ENCODE peak calls at places on chromosomes 3 and 15, in four cellular contexts. J, M, P and F are unnamed samples.

GRCh38 chr15:31325432-31325975 is 1.1 kb upstream of the KLF13 start:
- DNase-seq in J (peak; percentile 73), M (peak; percentile 87), P (peak; percentile 43), F (peak; percentile 78)

GRCh38 chr15:44308415-44308814 is 19.9 kb downstream of the GOLM2 start:
- DNase-seq in J (no peak), M (no peak), P (no peak), F (no peak)

GRCh38 chr3:122101646-122102045 is 46.5 kb downstream of the CD86 start:
- DNase-seq in J (no peak), M (no peak), P (peak; percentile 17), F (no peak)

GRCh38 chr15:75468908-75469307 is 17.4 kb upstream of the SIN3A start:
- DNase-seq in J (no peak), M (no peak), P (no peak), F (no peak)

GRCh38 chr3:109178701-109179100 is 42.2 kb downstream of the C3orf85 start:
- DNase-seq in J (no peak), M (no peak), P (no peak), F (no peak)

GRCh38 chr15:78810377-78811123 is 714 bp downstream of the ADAMTS7 start:
- DNase-seq in J (no peak), M (peak; percentile 57), P (peak; percentile 40), F (peak; percentile 91)

GRCh38 chr3:169094204-169094603 is 569.3 kb downstream of the MECOM start:
- DNase-seq in J (no peak), M (no peak), P (no peak), F (no peak)

GRCh38 chr3:81723732-81724313 is 37.6 kb downstream of the GBE1 start:
- DNase-seq in J (no peak), M (no peak), P (no peak), F (no peak)

GRCh38 chr3:175432338-175433025 is 573.3 kb downstream of the NAALADL2 start:
- DNase-seq in J (no peak), M (no peak), P (no peak), F (no peak)

GRCh38 chr3:149638401-149639092 is 19.3 kb downstream of the WWTR1 start:
- DNase-seq in J (no peak), M (no peak), P (no peak), F (no peak)

GRCh38 chr15:80241508-80241907 is 10.5 kb downstream of the CTXND1 start:
- DNase-seq in J (no peak), M (no peak), P (no peak), F (no peak)

GRCh38 chr15:88476635-88477038 is 9.1 kb downstream of the MRPS11 start:
- DNase-seq in J (no peak), M (no peak), P (peak; percentile 79), F (no peak)

GRCh38 chr15:83306561-83306960 is 22.1 kb upstream of the BNC1 start:
- DNase-seq in J (no peak), M (no peak), P (no peak), F (no peak)

GRCh38 chr3:144843099-144843498 is 871.5 kb downstream of the DIPK2A start:
- DNase-seq in J (no peak), M (no peak), P (peak; percentile 18), F (no peak)

GRCh38 chr3:184172681-184173373 is 1.8 kb upstream of the AP2M1 start:
- DNase-seq in J (no peak), M (no peak), P (no peak), F (no peak)

GRCh38 chr3:62226601-62227339 is 146.6 kb downstream of the FEZF2 start:
- DNase-seq in J (no peak), M (no peak), P (no peak), F (no peak)

GRCh38 chr3:30933478-30934207 is 39.2 kb upstream of the GADL1 start:
- DNase-seq in J (no peak), M (no peak), P (no peak), F (no peak)

GRCh38 chr3:13325092-13325491 is 95.0 kb downstream of the NUP210 start:
- DNase-seq in J (no peak), M (no peak), P (no peak), F (no peak)

GRCh38 chr3:32951410-32951811 is at the start of gene CCR4:
- DNase-seq in J (no peak), M (no peak), P (no peak), F (no peak)

GRCh38 chr15:98289747-98290146 is 329.2 kb downstream of the ARRDC4 start:
- DNase-seq in J (no peak), M (no peak), P (no peak), F (no peak)

GRCh38 chr3:141644931-141645330 is 93.2 kb upstream of the RNF7 start:
- DNase-seq in J (peak; percentile 53), M (peak; percentile 92), P (peak; percentile 61), F (peak; percentile 92)

GRCh38 chr3:49882182-49882581 is 12.5 kb upstream of the CAMKV start:
- DNase-seq in J (no peak), M (no peak), P (no peak), F (no peak)

GRCh38 chr3:95654567-95655362 is 1159.6 kb upstream of the EPHA6 start:
- DNase-seq in J (no peak), M (no peak), P (no peak), F (no peak)

DNA sequence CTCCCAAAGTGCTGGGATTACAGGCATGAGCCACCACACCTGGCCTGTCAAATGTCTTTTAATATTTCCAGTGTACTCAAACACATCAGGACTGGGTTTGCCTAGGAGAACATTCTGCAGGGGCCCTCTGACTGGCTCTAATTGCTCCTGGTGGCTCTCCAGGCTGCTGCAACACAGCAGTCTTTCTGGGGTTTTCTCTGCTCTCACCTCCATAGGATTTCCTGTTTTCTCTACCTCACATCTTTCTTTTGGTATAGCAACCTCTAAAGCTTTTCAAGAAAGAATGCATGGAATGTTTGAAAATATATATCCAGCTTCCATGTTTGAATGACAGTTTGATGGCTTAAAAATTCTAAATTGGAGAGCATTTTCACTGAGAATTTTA is 83.3 kb upstream of the IGSF10 start:
- DNase-seq in J (no peak), M (no peak), P (no peak), F (no peak)
- H3K27ac ChIP-seq in J (no peak overlapping the region), M (no peak overlapping the region), P (no peak overlapping the region), F (no peak overlapping the region)

DNA sequence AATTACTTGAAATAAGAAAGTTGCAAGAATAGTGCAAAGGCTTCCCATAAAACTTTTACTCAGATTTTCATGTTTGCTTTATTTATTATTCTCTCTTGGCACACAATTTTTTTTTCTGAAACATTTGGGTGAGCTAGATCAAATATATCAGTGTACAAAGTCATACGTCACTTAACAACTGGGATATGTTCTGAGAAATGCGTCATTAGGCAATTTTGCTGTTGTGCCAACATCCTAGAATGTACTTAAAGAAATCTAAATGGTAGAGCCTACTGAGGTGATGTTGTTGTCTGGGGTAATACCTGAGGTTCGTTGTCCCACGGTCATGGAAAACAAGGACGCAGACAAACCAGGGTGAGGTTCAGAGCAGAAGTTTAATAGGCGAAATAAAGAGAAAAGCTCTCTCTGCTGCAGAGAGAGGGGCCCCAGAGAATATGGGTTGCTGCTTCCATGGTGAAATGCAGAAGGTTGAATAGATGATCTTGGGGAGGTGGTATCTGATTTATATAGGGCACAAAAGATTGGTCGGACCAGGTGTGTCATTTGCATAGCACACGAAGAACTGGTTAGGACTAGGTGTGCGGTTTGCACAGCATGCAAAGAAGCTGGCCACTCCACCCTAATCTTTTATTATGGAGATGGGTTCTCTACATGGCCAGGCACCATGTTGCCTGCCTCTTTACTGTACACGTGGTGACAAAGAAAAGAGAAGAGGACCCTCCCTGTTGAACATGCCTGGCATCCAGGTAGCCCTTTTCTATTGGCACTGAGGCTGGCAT is 8.8 kb upstream of the GRAMD1C start:
- DNase-seq in J (no peak), M (no peak), P (no peak), F (no peak)
- H3K4me3 ChIP-seq in J (no peak overlapping the region), M (no peak overlapping the region), P (no peak overlapping the region), F (no peak overlapping the region)

DNA sequence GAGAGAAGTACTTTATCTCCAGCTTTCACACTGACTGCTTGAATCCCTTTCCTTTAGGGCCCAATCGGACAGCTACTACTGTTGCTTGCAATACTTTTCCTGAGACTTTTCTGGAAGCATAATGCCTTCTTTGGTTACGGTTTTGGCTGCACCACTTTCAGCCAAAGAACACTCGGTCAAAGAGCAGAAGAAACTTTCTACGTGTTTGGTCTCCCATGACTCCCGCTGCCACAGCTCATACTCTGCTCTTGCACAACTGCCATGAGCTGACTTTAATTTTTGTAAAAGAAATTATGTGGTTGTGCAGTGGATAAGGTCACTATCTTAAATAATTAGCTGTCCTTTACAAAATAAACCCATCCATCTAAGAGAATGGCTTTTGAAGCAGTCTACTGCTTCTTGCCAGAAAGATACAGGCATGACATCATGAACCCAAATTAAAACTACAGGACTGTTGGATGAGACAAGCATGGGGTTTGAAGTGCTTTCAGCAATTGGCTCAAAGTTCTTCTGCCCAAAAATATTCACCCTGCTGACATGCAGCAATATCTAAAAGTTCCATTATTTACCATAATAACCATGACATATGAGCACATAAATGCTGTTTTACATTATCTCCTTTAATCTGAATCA is 42.0 kb downstream of the PROS1 start:
- DNase-seq in J (no peak), M (no peak), P (no peak), F (no peak)
- H3K27ac ChIP-seq in J (no peak overlapping the region), M (no peak overlapping the region), P (no peak overlapping the region), F (no peak overlapping the region)

DNA sequence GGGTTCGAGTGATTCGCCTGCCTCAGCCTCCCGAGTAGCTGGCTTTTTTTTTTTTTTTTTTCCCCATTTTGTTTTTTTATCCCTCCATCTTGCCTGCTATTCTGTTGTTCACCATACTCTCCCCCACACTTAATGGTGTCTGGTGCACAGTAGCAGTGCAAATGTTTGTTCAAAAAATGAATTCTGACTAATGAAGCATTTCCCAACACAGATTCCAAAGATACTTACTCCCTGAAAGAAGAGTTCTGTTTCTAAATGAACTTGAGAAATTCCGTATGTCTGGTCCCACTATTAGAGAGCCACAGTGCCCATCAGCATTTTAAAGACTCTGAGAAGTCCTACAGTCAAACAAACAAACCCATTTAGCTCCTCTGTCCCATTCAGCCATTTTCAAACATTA is 9.5 kb downstream of the EDEM1 start:
- DNase-seq in J (no peak), M (no peak), P (no peak), F (no peak)
- H3K4me3 ChIP-seq in J (no peak overlapping the region), M (no peak overlapping the region), P (no peak overlapping the region), F (no peak overlapping the region)

GRCh38 chr15:101128191-101128590 is 123.7 kb downstream of the CHSY1 start:
- DNase-seq in J (no peak), M (no peak), P (no peak), F (peak; percentile 75)
- H3K27ac ChIP-seq in J (peak overlapping the region; percentile 20), M (no peak overlapping the region), P (no peak overlapping the region), F (peak overlapping the region; percentile 66)

DNA sequence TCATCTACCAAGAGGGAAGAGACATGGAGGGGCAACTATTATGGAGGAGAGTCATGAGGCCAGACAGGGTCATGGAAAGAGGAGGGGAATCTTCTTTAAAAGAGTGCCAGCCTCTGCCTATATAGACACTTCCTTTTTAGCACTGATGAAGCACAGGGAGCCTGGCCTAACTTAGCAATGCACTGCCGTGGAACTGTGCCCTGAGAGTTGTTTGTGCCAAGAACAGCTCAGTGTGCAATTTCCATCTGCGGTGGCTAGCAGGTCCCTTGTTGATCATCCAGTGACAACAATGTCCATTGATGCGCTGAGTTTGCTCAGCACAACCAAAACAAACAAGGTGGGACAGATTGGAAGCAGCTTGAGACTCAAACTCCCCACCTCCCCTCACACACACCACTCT is 316.7 kb upstream of the UBE2E2 start:
- DNase-seq in J (peak; percentile 33), M (no peak), P (no peak), F (no peak)
- H3K4me3 ChIP-seq in J (no peak overlapping the region), M (no peak overlapping the region), P (no peak overlapping the region), F (no peak overlapping the region)

GRCh38 chr3:43540625-43541024 is 81.2 kb downstream of the ANO10 start:
- DNase-seq in J (no peak), M (no peak), P (no peak), F (no peak)
- H3K27ac ChIP-seq in J (no peak overlapping the region), M (no peak overlapping the region), P (no peak overlapping the region), F (no peak overlapping the region)

GRCh38 chr15:58552505-58553364 is 120.9 kb downstream of the LIPC start:
- DNase-seq in J (no peak), M (no peak), P (no peak), F (no peak)
- H3K4me3 ChIP-seq in J (no peak overlapping the region), M (peak overlapping the region; percentile 24), P (no peak overlapping the region), F (no peak overlapping the region)